ENCODE peak calls at places on chromosomes 13 and 19, in six cellular contexts. I is nucleus accumbens; L is ACHN; Z is HCEC 1CT; V is stimulated activated CD4-positive, alpha-beta T cell treated with anti-CD3 and anti-CD28 coated beads, Interleukin-4, amount 100 ng/mL, for 48 hours; Y is endodermal cell. W is an unnamed sample.
A peak's percentile ranks its signal among the peaks of the same experiment; 100 is the strongest.

GRCh38 chr13:36341718-36342117 is 4.5 kb downstream of the SPART start:
- DNase-seq in I (no peak), L (no peak), Z (peak; percentile 66), V (no peak), Y (no peak), W (no peak)

GRCh38 chr13:106143930-106144709 is 391.3 kb downstream of the EFNB2 start:
- DNase-seq in I (no peak), L (no peak), Z (no peak), V (no peak), Y (no peak), W (no peak)

GRCh38 chr19:13530720-13531119 is 24.4 kb upstream of the CACNA1A start:
- DNase-seq in I (no peak), L (no peak), Z (no peak), V (no peak), Y (peak; percentile 49), W (no peak)

GRCh38 chr13:30331331-30331771 is 24.0 kb upstream of the KATNAL1 start:
- DNase-seq in I (no peak), L (no peak), Z (no peak), V (no peak), Y (no peak), W (no peak)

GRCh38 chr13:26941345-26942174 is 181.0 kb upstream of the GPR12 start:
- DNase-seq in I (no peak), L (peak; percentile 55), Z (peak; percentile 69), V (peak; percentile 2), Y (peak; percentile 29), W (no peak)

GRCh38 chr19:36051236-36051635 is 2.8 kb downstream of the THAP8 start:
- DNase-seq in I (peak; percentile 4), L (peak; percentile 17), Z (no peak), V (no peak), Y (peak; percentile 89), W (no peak)

GRCh38 chr13:33761744-33762143 is 56.2 kb upstream of the RFC3 start:
- DNase-seq in I (no peak), L (peak; percentile 16), Z (peak; percentile 19), V (no peak), Y (peak; percentile 46), W (no peak)

GRCh38 chr13:19888799-19889198 is 25.4 kb upstream of the ZMYM5 start:
- DNase-seq in I (no peak), L (peak; percentile 11), Z (peak; percentile 46), V (no peak), Y (no peak), W (no peak)

GRCh38 chr19:57002765-57003164 is 117.0 kb upstream of the USP29 start:
- DNase-seq in I (no peak), L (no peak), Z (no peak), V (no peak), Y (no peak), W (no peak)

GRCh38 chr19:4061178-4061682 is 5.5 kb downstream of the ZBTB7A start:
- DNase-seq in I (no peak), L (no peak), Z (no peak), V (no peak), Y (no peak), W (no peak)

GRCh38 chr19:6238643-6239281 is 41.0 kb downstream of the MLLT1 start:
- DNase-seq in I (peak; percentile 67), L (no peak), Z (no peak), V (no peak), Y (no peak), W (peak; percentile 38)

GRCh38 chr19:41792513-41793413 is 3.6 kb upstream of the CEACAM3 start:
- DNase-seq in I (peak; percentile 36), L (peak; percentile 55), Z (peak; percentile 44), V (peak; percentile 52), Y (peak; percentile 85), W (no peak)

GRCh38 chr19:11034449-11035213 is 54.6 kb upstream of the LDLR start:
- DNase-seq in I (no peak), L (no peak), Z (no peak), V (no peak), Y (no peak), W (no peak)

GRCh38 chr13:49897713-49898112 is 38.4 kb downstream of the SPRYD7 start:
- DNase-seq in I (no peak), L (no peak), Z (no peak), V (no peak), Y (no peak), W (no peak)

GRCh38 chr19:5152013-5152763 is 183.3 kb downstream of the KDM4B start:
- DNase-seq in I (no peak), L (no peak), Z (no peak), V (no peak), Y (no peak), W (no peak)

GRCh38 chr13:99034333-99035085 is 56.6 kb upstream of the DOCK9 start:
- DNase-seq in I (no peak), L (no peak), Z (no peak), V (no peak), Y (peak; percentile 72), W (peak; percentile 84)

GRCh38 chr13:20441879-20442278 is 83.8 kb downstream of the CRYL1 start:
- DNase-seq in I (no peak), L (no peak), Z (no peak), V (no peak), Y (no peak), W (no peak)

GRCh38 chr19:8332976-8333770 is 9.9 kb downstream of the KANK3 start:
- DNase-seq in I (no peak), L (no peak), Z (no peak), V (no peak), Y (peak; percentile 68), W (no peak)

GRCh38 chr13:87259479-87260083 is 411.6 kb upstream of the SLITRK5 start:
- DNase-seq in I (no peak), L (peak; percentile 42), Z (peak; percentile 2), V (no peak), Y (peak; percentile 79), W (no peak)

GRCh38 chr13:61778531-61778930 is 362.9 kb upstream of the PCDH20 start:
- DNase-seq in I (no peak), L (no peak), Z (no peak), V (no peak), Y (no peak), W (no peak)

GRCh38 chr13:97028441-97029299 is 34.4 kb upstream of the OXGR1 start:
- DNase-seq in I (peak; percentile 44), L (peak; percentile 49), Z (peak; percentile 53), V (peak; percentile 38), Y (peak; percentile 80), W (no peak)

GRCh38 chr19:1252818-1253513 is 4.6 kb downstream of the MIDN start:
- DNase-seq in I (peak; percentile 93), L (peak; percentile 92), Z (peak; percentile 97), V (no peak), Y (peak; percentile 65), W (peak; percentile 90)

GRCh38 chr13:113926301-113926761 is 47.5 kb downstream of the C13orf46 start:
- DNase-seq in I (no peak), L (no peak), Z (no peak), V (no peak), Y (no peak), W (no peak)

GRCh38 chr13:35005051-35005450 is 63.0 kb downstream of the NBEA start:
- DNase-seq in I (no peak), L (no peak), Z (no peak), V (no peak), Y (no peak), W (no peak)

GRCh38 chr19:55901369-55902079 is 30.6 kb downstream of the NLRP13 start:
- DNase-seq in I (no peak), L (no peak), Z (no peak), V (no peak), Y (no peak), W (no peak)

GRCh38 chr13:67355791-67356190 is 125.7 kb upstream of the PCDH9 start:
- DNase-seq in I (no peak), L (no peak), Z (no peak), V (no peak), Y (no peak), W (no peak)